ENCODE peak calls at places on chromosomes 16 and 17, in seven cellular contexts. U is AG10803, N is fibroblast of villous mesenchyme, F is cardiac fibroblast, D is AG04450, Z is HL-60, G is psoas muscle. V is an unnamed sample.

GRCh38 chr16:69927056-69927757 is 23.9 kb upstream of the CLEC18A start:
- DNase-seq in U (peak; percentile 77), N (peak; percentile 74), F (peak; percentile 77), D (no peak), Z (no peak), G (peak; percentile 76), V (peak; percentile 57)

GRCh38 chr16:47477680-47478079 is 16.5 kb downstream of the PHKB start:
- DNase-seq in U (peak; percentile 1), N (peak; percentile 28), F (peak; percentile 59), D (no peak), Z (no peak), G (no peak), V (no peak)

GRCh38 chr17:9935408-9935807 is 30.3 kb upstream of the RCVRN start:
- DNase-seq in U (peak; percentile 69), N (peak; percentile 21), F (no peak), D (no peak), Z (no peak), G (no peak), V (no peak)

GRCh38 chr16:19245326-19245925 is 40.1 kb upstream of the CLEC19A start:
- DNase-seq in U (no peak), N (no peak), F (no peak), D (no peak), Z (no peak), G (no peak), V (no peak)

GRCh38 chr17:7133424-7133823 is 18.8 kb upstream of the ASGR2 start:
- DNase-seq in U (no peak), N (no peak), F (peak; percentile 14), D (no peak), Z (peak; percentile 35), G (no peak), V (no peak)

GRCh38 chr16:23134274-23134673 is 15.0 kb downstream of the USP31 start:
- DNase-seq in U (no peak), N (peak; percentile 51), F (peak; percentile 22), D (no peak), Z (no peak), G (no peak), V (peak; percentile 31)

GRCh38 chr16:25750489-25750888 is 58.7 kb downstream of the HS3ST4 start:
- DNase-seq in U (no peak), N (no peak), F (no peak), D (no peak), Z (no peak), G (no peak), V (no peak)

GRCh38 chr17:41529491-41529915 is 1.4 kb upstream of the KRT19 start:
- DNase-seq in U (no peak), N (no peak), F (no peak), D (no peak), Z (no peak), G (no peak), V (no peak)

GRCh38 chr17:36001109-36001735 is at the start of gene CCL15:
- DNase-seq in U (no peak), N (no peak), F (no peak), D (no peak), Z (no peak), G (no peak), V (no peak)

GRCh38 chr17:45789874-45790273 is 5.8 kb downstream of the CRHR1 start:
- DNase-seq in U (no peak), N (no peak), F (no peak), D (no peak), Z (no peak), G (no peak), V (no peak)

GRCh38 chr17:28935744-28936460 is 15.4 kb downstream of the PHF12 start:
- DNase-seq in U (no peak), N (no peak), F (no peak), D (no peak), Z (no peak), G (no peak), V (no peak)

GRCh38 chr17:42002792-42003301 is 14.4 kb downstream of the DNAJC7 start:
- DNase-seq in U (no peak), N (peak; percentile 52), F (peak; percentile 55), D (no peak), Z (no peak), G (no peak), V (no peak)

GRCh38 chr17:45405250-45406086 is 27.2 kb downstream of the ARHGAP27 start:
- DNase-seq in U (no peak), N (peak; percentile 13), F (no peak), D (no peak), Z (no peak), G (no peak), V (no peak)

GRCh38 chr17:10067446-10068143 is 130.8 kb downstream of the GAS7 start:
- DNase-seq in U (no peak), N (no peak), F (no peak), D (no peak), Z (no peak), G (no peak), V (no peak)

GRCh38 chr17:11506635-11507034 is 91.6 kb upstream of the DNAH9 start:
- DNase-seq in U (no peak), N (no peak), F (peak; percentile 6), D (no peak), Z (peak; percentile 1), G (no peak), V (peak; percentile 1)

GRCh38 chr17:70190959-70191805 is 21.9 kb downstream of the KCNJ2 start:
- DNase-seq in U (no peak), N (no peak), F (no peak), D (no peak), Z (no peak), G (no peak), V (no peak)

GRCh38 chr17:40419559-40420331 is 2.0 kb upstream of the TOP2A start:
- DNase-seq in U (no peak), N (no peak), F (no peak), D (no peak), Z (peak; percentile 60), G (no peak), V (no peak)

GRCh38 chr17:42680331-42680808 is 1.3 kb downstream of the CCR10 start:
- DNase-seq in U (peak; percentile 7), N (peak; percentile 38), F (peak; percentile 42), D (no peak), Z (no peak), G (no peak), V (no peak)

GRCh38 chr16:84617631-84618427 is at the start of gene COTL1:
- DNase-seq in U (peak; percentile 98), N (peak; percentile 98), F (peak; percentile 98), D (peak; percentile 97), Z (peak; percentile 98), G (peak; percentile 98), V (peak; percentile 97)
- TF ChIP-seq CTCF in U (no peak), N (no peak), F (no peak), D (no peak), Z (no peak), G (no peak), V (no peak)

DNA sequence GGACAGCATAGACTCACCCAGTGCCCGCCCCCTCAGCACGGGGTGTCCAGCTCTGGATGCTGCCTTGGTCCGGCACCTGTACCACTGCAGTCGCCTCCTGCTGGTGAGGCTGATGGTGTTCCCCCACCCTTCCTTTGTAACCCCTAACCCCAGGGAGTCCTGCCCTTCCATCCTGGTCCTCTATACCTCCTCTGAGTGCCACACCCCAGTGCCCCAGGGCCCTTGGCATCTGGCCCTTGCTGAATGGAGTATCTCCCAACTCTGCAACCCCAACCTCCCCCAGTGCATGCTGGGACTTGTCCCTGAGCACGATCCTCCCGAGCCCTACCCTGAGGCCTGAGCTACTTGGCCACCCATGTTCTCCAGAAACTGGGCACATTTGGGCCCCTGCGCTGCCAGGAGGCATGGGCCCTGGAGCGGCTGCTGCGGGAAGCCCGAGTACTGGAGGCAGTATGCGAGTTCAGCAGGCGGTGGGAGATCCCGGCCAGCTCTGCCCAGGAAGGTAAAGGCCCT is 15.8 kb downstream of the RIPOR1 start:
- DNase-seq in U (no peak), N (no peak), F (no peak), D (no peak), Z (no peak), G (no peak), V (no peak)
- TF ChIP-seq CTCF in U (no peak), N (no peak), F (peak; percentile 17), D (peak; percentile 21), Z (no peak), G (no peak), V (peak; percentile 30)

GRCh38 chr17:72998343-72998742 is 94.1 kb downstream of the SLC39A11 start:
- DNase-seq in U (no peak), N (no peak), F (no peak), D (no peak), Z (no peak), G (no peak), V (no peak)

GRCh38 chr17:73005360-73005759 is 87.1 kb downstream of the SLC39A11 start:
- DNase-seq in U (no peak), N (no peak), F (no peak), D (no peak), Z (no peak), G (no peak), V (no peak)

GRCh38 chr17:72997559-72997958 is 94.9 kb downstream of the SLC39A11 start:
- DNase-seq in U (no peak), N (no peak), F (peak; percentile 51), D (no peak), Z (no peak), G (no peak), V (no peak)

GRCh38 chr17:73007447-73007846 is 85.0 kb downstream of the SLC39A11 start:
- DNase-seq in U (peak; percentile 14), N (peak; percentile 43), F (no peak), D (no peak), Z (peak; percentile 23), G (no peak), V (no peak)

DNA sequence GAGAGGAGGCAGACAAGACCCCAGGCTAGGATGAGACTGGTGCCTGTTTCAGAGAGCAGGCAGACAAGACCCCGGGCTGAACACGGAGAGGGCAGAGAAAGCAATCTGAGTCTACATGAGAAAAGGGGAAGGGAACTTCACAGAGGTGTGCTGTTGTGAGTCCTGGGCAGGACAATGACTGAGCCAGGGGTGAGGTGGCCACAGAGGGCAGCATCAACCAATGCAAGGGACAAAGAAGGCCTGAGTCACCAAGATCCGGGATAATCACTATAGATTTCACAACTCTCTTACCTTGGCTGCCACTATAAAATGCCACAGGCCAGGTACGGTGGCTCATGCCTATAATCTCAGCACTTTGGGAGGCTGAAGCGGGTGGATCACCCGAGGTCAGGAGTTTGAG is 89.0 kb downstream of the SLC39A11 start:
- DNase-seq in U (no peak), N (no peak), F (no peak), D (no peak), Z (no peak), G (no peak), V (no peak)
- TF ChIP-seq CTCF in U (no peak), N (no peak), F (no peak), D (no peak), Z (no peak), G (no peak), V (no peak)

GRCh38 chr17:67663445-67663844 is 54.3 kb upstream of the NOL11 start:
- DNase-seq in U (no peak), N (no peak), F (no peak), D (no peak), Z (no peak), G (no peak), V (no peak)
- TF ChIP-seq CTCF in U (no peak), N (no peak), F (no peak), D (no peak), Z (no peak), G (no peak), V (peak; percentile 22)

V was measured in brain microvascular endothelial cell.